ENCODE peak calls at places on chromosomes 3 and 15, in eight cellular contexts. C, Y, U, K, E, X, M and S are unnamed samples.

GRCh38 chr3:142724682-142725351 is 983 bp downstream of the TRPC1 start:
- DNase-seq in X (no peak), M (no peak), U (peak; percentile 18), Y (peak; percentile 37), K (peak; percentile 62), E (peak; percentile 35), C (no peak), S (peak; percentile 44)

GRCh38 chr3:79922633-79923032 is 154.8 kb upstream of the ROBO1 start:
- DNase-seq in M (no peak), C (no peak), U (no peak), Y (no peak), X (no peak), E (no peak), K (no peak), S (no peak)

GRCh38 chr15:100863406-100864198 is 16.0 kb upstream of the ALDH1A3 start:
- DNase-seq in U (peak; percentile 90), M (peak; percentile 76), K (no peak), X (no peak), E (peak; percentile 69), Y (no peak), C (no peak), S (no peak)

GRCh38 chr3:146625117-146625775 is 20.1 kb upstream of the PLSCR5 start:
- DNase-seq in E (no peak), X (no peak), K (no peak), U (peak; percentile 2), M (no peak), C (no peak), Y (no peak), S (no peak)

GRCh38 chr3:182490601-182491485 is 302.5 kb upstream of the ATP11B start:
- DNase-seq in C (no peak), U (no peak), E (no peak), M (peak; percentile 34), Y (peak; percentile 5), X (no peak), K (no peak), S (peak; percentile 5)

GRCh38 chr15:42012241-42012640 is 8.6 kb downstream of the PLA2G4E start:
- DNase-seq in E (no peak), C (no peak), K (no peak), U (no peak), M (no peak), Y (no peak), X (no peak), S (no peak)

GRCh38 chr3:13815088-13815683 is 64.7 kb downstream of the WNT7A start:
- DNase-seq in C (no peak), M (no peak), X (no peak), U (no peak), E (no peak), K (no peak), Y (no peak), S (no peak)

GRCh38 chr3:69791111-69791510 is 51.8 kb downstream of the MITF start:
- DNase-seq in C (no peak), E (peak; percentile 86), K (peak; percentile 77), X (no peak), U (peak; percentile 84), M (peak; percentile 35), Y (no peak), S (no peak)

GRCh38 chr15:74174966-74175270 is 1.4 kb downstream of the ISLR start:
- DNase-seq in K (no peak), M (no peak), E (peak; percentile 19), U (no peak), Y (no peak), C (no peak), X (no peak), S (no peak)

GRCh38 chr3:51559266-51559907 is 20.9 kb downstream of the RAD54L2 start:
- DNase-seq in E (no peak), C (no peak), M (no peak), Y (no peak), U (peak; percentile 84), X (no peak), K (peak; percentile 49), S (no peak)

GRCh38 chr15:77819841-77820728 is 187.4 kb upstream of the LINGO1 start:
- DNase-seq in U (no peak), M (peak; percentile 35), Y (peak; percentile 87), K (no peak), E (no peak), X (no peak), C (no peak), S (no peak)

GRCh38 chr15:58842713-58843396 is 71.8 kb downstream of the MINDY2 start:
- DNase-seq in K (no peak), M (no peak), E (no peak), C (peak; percentile 21), U (no peak), Y (no peak), X (no peak), S (no peak)

GRCh38 chr3:174488527-174488926 is 370.6 kb upstream of the NAALADL2 start:
- DNase-seq in U (peak; percentile 64), K (no peak), E (no peak), X (no peak), C (no peak), Y (no peak), M (no peak), S (no peak)

GRCh38 chr15:70411464-70411863 is 313.7 kb upstream of the TLE3 start:
- DNase-seq in C (no peak), Y (no peak), X (no peak), E (no peak), K (no peak), U (no peak), M (no peak), S (no peak)

GRCh38 chr15:57153140-57153539 is 223.2 kb upstream of the CGNL1 start:
- DNase-seq in Y (no peak), E (no peak), K (no peak), C (no peak), M (peak; percentile 27), X (no peak), U (peak; percentile 70), S (no peak)

GRCh38 chr3:173983353-173983752 is 585.8 kb downstream of the NLGN1 start:
- DNase-seq in K (no peak), M (no peak), U (peak; percentile 78), E (no peak), C (no peak), Y (no peak), X (no peak), S (no peak)

GRCh38 chr15:63374686-63375520 is 6.7 kb downstream of the CA12 start:
- DNase-seq in C (no peak), X (no peak), Y (no peak), E (no peak), U (peak; percentile 80), M (peak; percentile 83), K (no peak), S (peak; percentile 36)

GRCh38 chr3:61944736-61945135 is 383.4 kb downstream of the PTPRG start:
- DNase-seq in Y (no peak), X (peak; percentile 62), U (no peak), C (no peak), K (no peak), M (no peak), E (no peak), S (no peak)

GRCh38 chr3:144272715-144273114 is 301.1 kb downstream of the DIPK2A start:
- DNase-seq in U (no peak), Y (no peak), E (no peak), X (no peak), K (no peak), M (no peak), C (no peak), S (no peak)

GRCh38 chr3:24595801-24596200 is 101.2 kb upstream of the THRB start:
- DNase-seq in M (no peak), E (no peak), Y (no peak), X (no peak), C (no peak), U (no peak), K (no peak), S (no peak)

GRCh38 chr3:62570888-62571287 is 197.5 kb upstream of the FEZF2 start:
- DNase-seq in Y (no peak), K (no peak), M (no peak), U (no peak), C (no peak), X (peak; percentile 53), E (no peak), S (no peak)

GRCh38 chr15:39629906-39630305 is 49.0 kb downstream of the THBS1 start:
- DNase-seq in E (no peak), K (no peak), Y (no peak), M (no peak), X (no peak), C (no peak), U (no peak), S (no peak)

GRCh38 chr15:40314723-40315276 is 7.1 kb upstream of the PLCB2 start:
- DNase-seq in K (no peak), U (peak; percentile 53), X (no peak), Y (no peak), E (no peak), C (no peak), M (no peak), S (peak; percentile 75)

GRCh38 chr3:47475570-47476329 is at the start of gene SCAP:
- DNase-seq in Y (peak; percentile 59), E (peak; percentile 95), X (peak; percentile 98), C (peak; percentile 80), M (peak; percentile 92), U (peak; percentile 64), K (peak; percentile 95), S (peak; percentile 89)
- TF ChIP-seq POLR2A in Y (peak; percentile 38), E (no peak), X (no peak), C (peak; percentile 75), M (no peak), U (no peak), K (peak; percentile 41), S (peak; percentile 36)

GRCh38 chr3:53846134-53846850 is at the start of the genes CHDH and IL17RB:
- DNase-seq in U (no peak), C (no peak), E (peak; percentile 63), Y (peak; percentile 38), K (peak; percentile 75), X (no peak), M (no peak), S (no peak)
- TF ChIP-seq POLR2A in U (no peak), C (peak; percentile 58), E (no peak), Y (peak; percentile 56), K (no peak), X (no peak), M (no peak), S (no peak)

DNA sequence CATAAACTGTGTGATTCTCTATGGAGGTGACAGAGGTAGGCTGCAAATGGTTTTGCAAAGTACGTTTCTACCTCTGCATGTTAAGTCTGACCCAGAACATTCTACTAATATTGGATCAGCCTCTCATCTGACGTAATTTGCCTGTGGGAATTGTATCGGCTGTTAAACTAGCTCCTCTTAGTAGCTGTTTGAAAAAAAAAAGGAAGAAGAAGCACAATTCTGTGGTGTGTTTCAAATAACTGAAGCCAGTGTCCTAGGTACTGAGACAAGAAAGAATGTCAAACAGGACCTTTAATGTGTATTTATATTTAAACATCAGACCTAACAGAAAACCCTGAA is 478.1 kb downstream of the RBMS3 start:
- DNase-seq in U (peak; percentile 80), K (no peak), M (no peak), C (no peak), E (no peak), Y (no peak), X (no peak), S (no peak)
- TF ChIP-seq POLR2A in U (no peak), K (no peak), M (no peak), C (no peak), E (no peak), Y (no peak), X (no peak), S (no peak)

DNA sequence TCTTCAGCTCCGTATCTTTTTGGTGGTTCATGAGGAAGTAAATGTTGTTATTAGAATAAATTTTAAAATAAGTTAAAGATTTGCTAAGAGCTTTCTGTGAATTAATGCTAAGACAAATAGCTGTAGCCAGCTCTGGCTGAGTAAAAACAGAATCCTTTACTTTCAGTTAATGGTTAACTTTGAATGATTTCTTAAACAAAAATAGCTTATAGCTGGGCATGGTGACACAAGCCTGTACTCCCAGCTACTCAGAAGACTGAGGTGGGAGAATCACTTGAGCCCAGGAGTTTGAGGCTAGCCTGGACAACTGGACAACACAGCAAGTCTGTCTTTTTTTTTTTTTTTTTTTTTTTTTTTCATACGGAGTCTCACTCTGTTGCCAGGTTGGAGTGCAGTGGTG is 25.0 kb downstream of the TCAIM start:
- DNase-seq in C (no peak), M (no peak), K (no peak), Y (peak; percentile 5), E (no peak), X (no peak), U (no peak), S (no peak)
- TF ChIP-seq POLR2A in C (no peak), M (no peak), K (no peak), Y (no peak), E (no peak), X (no peak), U (no peak), S (no peak)